ENCODE peak calls at places on chromosomes 12 and 14, in seven cellular contexts. P is body of pancreas; F is cardiac fibroblast; K is glutamatergic neuron; O is ovary; W is stimulated activated CD4-positive, alpha-beta T cell treated with anti-CD3 and anti-CD28 coated beads, Interleukin-1b, Interleukin-23, amount 100 ng/mL, for 1 hour; J is activated effector memory CD4-positive, alpha-beta T cell treated with Interleukin-2 at 50 U/mL for 16 hours. N is an unnamed sample.

GRCh38 chr12:77591959-77592358 is 238.7 kb upstream of the NAV3 start:
- DNase-seq in P (peak), F (no peak), K (peak), O (no peak), W (no peak), J (no peak), N (no peak)

GRCh38 chr12:118126119-118126757 is 9.7 kb upstream of the PEBP1 start:
- DNase-seq in P (peak), F (no peak), K (no peak), O (peak), W (no peak), J (no peak), N (no peak)

GRCh38 chr12:58363971-58364370 is 422.6 kb downstream of the ATP23 start:
- DNase-seq in P (no peak), F (no peak), K (no peak), O (no peak), W (no peak), J (no peak), N (no peak)

GRCh38 chr12:11839093-11839641 is 189.7 kb downstream of the ETV6 start:
- DNase-seq in P (peak), F (peak), K (no peak), O (no peak), W (no peak), J (no peak), N (peak)

GRCh38 chr14:76348898-76349297 is 27.0 kb upstream of the ESRRB start:
- DNase-seq in P (peak), F (peak), K (no peak), O (no peak), W (no peak), J (no peak), N (no peak)

GRCh38 chr12:31325524-31325875 is 450 bp downstream of the SINHCAF start:
- DNase-seq in P (no peak), F (peak), K (no peak), O (no peak), W (no peak), J (no peak), N (peak)

GRCh38 chr14:104353921-104354701 is 215.7 kb downstream of the KIF26A start:
- DNase-seq in P (no peak), F (no peak), K (no peak), O (no peak), W (no peak), J (no peak), N (no peak)

GRCh38 chr12:105461276-105461975 is 130.9 kb downstream of the C12orf75 start:
- DNase-seq in P (no peak), F (peak), K (no peak), O (no peak), W (no peak), J (no peak), N (no peak)

GRCh38 chr12:22467190-22467589 is 77.2 kb downstream of the C2CD5 start:
- DNase-seq in P (no peak), F (peak), K (no peak), O (no peak), W (no peak), J (no peak), N (no peak)

GRCh38 chr14:44317433-44317746 is 189.7 kb downstream of the FSCB start:
- DNase-seq in P (no peak), F (no peak), K (no peak), O (no peak), W (no peak), J (no peak), N (no peak)

GRCh38 chr14:99273724-99274345 is 1.8 kb upstream of the BCL11B start:
- DNase-seq in P (no peak), F (no peak), K (peak), O (no peak), W (no peak), J (no peak), N (peak)

GRCh38 chr12:5965950-5966383 is 20.9 kb upstream of the ANO2 start:
- DNase-seq in P (peak), F (peak), K (peak), O (no peak), W (no peak), J (peak), N (peak)

GRCh38 chr12:31117203-31118011 is 43.7 kb downstream of the DDX11 start:
- DNase-seq in P (peak), F (peak), K (peak), O (peak), W (no peak), J (peak), N (peak)

GRCh38 chr12:80373666-80374065 is 70.4 kb upstream of the PTPRQ start:
- DNase-seq in P (no peak), F (no peak), K (no peak), O (no peak), W (no peak), J (no peak), N (no peak)

GRCh38 chr14:56949828-56950227 is 139.5 kb upstream of the OTX2 start:
- DNase-seq in P (peak), F (peak), K (no peak), O (no peak), W (no peak), J (no peak), N (peak)

GRCh38 chr14:40909906-40910305 is 696.8 kb upstream of the LRFN5 start:
- DNase-seq in P (no peak), F (no peak), K (no peak), O (no peak), W (no peak), J (no peak), N (no peak)